ENCODE peak calls at places on chromosome 19, in six cellular contexts. One of them, this sample, is unnamed.

GRCh38 chr19:33259532-33259931 is 33.9 kb upstream of the SLC7A10 start:
- DNase-seq in mammary epithelial cell: no peak
- DNase-seq in choroid plexus epithelial cell: no peak
- DNase-seq in CD4-positive, alpha-beta T cell: no peak
- DNase-seq in AG09309: no peak
- DNase-seq in PC-9: no peak
- DNase-seq in this sample: no peak

GRCh38 chr19:3057275-3057714 is 5.0 kb downstream of the TLE5 start:
- DNase-seq in CD4-positive, alpha-beta T cell: no peak
- DNase-seq in choroid plexus epithelial cell: peak
- DNase-seq in mammary epithelial cell: peak
- DNase-seq in AG09309: no peak
- DNase-seq in PC-9: peak
- DNase-seq in this sample: peak

GRCh38 chr19:10763828-10764339 is 46.0 kb downstream of the DNM2 start:
- DNase-seq in CD4-positive, alpha-beta T cell: no peak
- DNase-seq in AG09309: no peak
- DNase-seq in choroid plexus epithelial cell: no peak
- DNase-seq in PC-9: no peak
- DNase-seq in mammary epithelial cell: no peak
- DNase-seq in this sample: no peak

GRCh38 chr19:52658595-52658994 is 20.4 kb upstream of the ZNF83 start:
- DNase-seq in CD4-positive, alpha-beta T cell: no peak
- DNase-seq in PC-9: no peak
- DNase-seq in AG09309: no peak
- DNase-seq in mammary epithelial cell: no peak
- DNase-seq in choroid plexus epithelial cell: no peak
- DNase-seq in this sample: no peak

GRCh38 chr19:44720945-44721344 is 22.0 kb downstream of the CEACAM16 start:
- DNase-seq in mammary epithelial cell: no peak
- DNase-seq in PC-9: no peak
- DNase-seq in AG09309: no peak
- DNase-seq in CD4-positive, alpha-beta T cell: no peak
- DNase-seq in choroid plexus epithelial cell: peak
- DNase-seq in this sample: peak

GRCh38 chr19:57068921-57069697 is 50.7 kb upstream of the USP29 start:
- DNase-seq in PC-9: peak
- DNase-seq in AG09309: no peak
- DNase-seq in choroid plexus epithelial cell: no peak
- DNase-seq in CD4-positive, alpha-beta T cell: no peak
- DNase-seq in mammary epithelial cell: no peak
- DNase-seq in this sample: no peak

GRCh38 chr19:34808566-34808965 is 35.6 kb upstream of the ZNF599 start:
- DNase-seq in choroid plexus epithelial cell: peak
- DNase-seq in mammary epithelial cell: peak
- DNase-seq in PC-9: no peak
- DNase-seq in CD4-positive, alpha-beta T cell: no peak
- DNase-seq in AG09309: peak
- DNase-seq in this sample: peak

GRCh38 chr19:56405062-56405461 is 930 bp downstream of the ZNF583 start:
- DNase-seq in PC-9: no peak
- DNase-seq in choroid plexus epithelial cell: no peak
- DNase-seq in mammary epithelial cell: no peak
- DNase-seq in AG09309: no peak
- DNase-seq in CD4-positive, alpha-beta T cell: no peak
- DNase-seq in this sample: no peak

GRCh38 chr19:31408460-31409124 is 59.4 kb upstream of the TSHZ3 start:
- DNase-seq in PC-9: no peak
- DNase-seq in mammary epithelial cell: peak
- DNase-seq in CD4-positive, alpha-beta T cell: no peak
- DNase-seq in AG09309: peak
- DNase-seq in choroid plexus epithelial cell: peak
- DNase-seq in this sample: peak

GRCh38 chr19:10643166-10643967 is 10.8 kb upstream of the ILF3 start:
- DNase-seq in CD4-positive, alpha-beta T cell: no peak
- DNase-seq in AG09309: no peak
- DNase-seq in PC-9: no peak
- DNase-seq in mammary epithelial cell: no peak
- DNase-seq in choroid plexus epithelial cell: no peak
- DNase-seq in this sample: no peak

GRCh38 chr19:39372047-39372802 is 18.7 kb downstream of the PAF1 start:
- DNase-seq in AG09309: peak
- DNase-seq in PC-9: no peak
- DNase-seq in CD4-positive, alpha-beta T cell: no peak
- DNase-seq in mammary epithelial cell: peak
- DNase-seq in choroid plexus epithelial cell: peak
- DNase-seq in this sample: peak

GRCh38 chr19:5567360-5567970 is at the start of gene TINCR:
- DNase-seq in PC-9: no peak
- DNase-seq in choroid plexus epithelial cell: no peak
- DNase-seq in CD4-positive, alpha-beta T cell: no peak
- DNase-seq in AG09309: no peak
- DNase-seq in mammary epithelial cell: no peak
- DNase-seq in this sample: no peak

GRCh38 chr19:29860492-29860891 is 48.7 kb downstream of the CCNE1 start:
- DNase-seq in mammary epithelial cell: no peak
- DNase-seq in AG09309: no peak
- DNase-seq in choroid plexus epithelial cell: no peak
- DNase-seq in CD4-positive, alpha-beta T cell: no peak
- DNase-seq in PC-9: no peak
- DNase-seq in this sample: no peak

GRCh38 chr19:20271215-20271926 is 104.4 kb downstream of the ZNF486 start:
- DNase-seq in AG09309: no peak
- DNase-seq in choroid plexus epithelial cell: no peak
- DNase-seq in mammary epithelial cell: no peak
- DNase-seq in PC-9: no peak
- DNase-seq in CD4-positive, alpha-beta T cell: no peak
- DNase-seq in this sample: no peak

GRCh38 chr19:3210347-3211017 is 14.0 kb upstream of the CELF5 start:
- DNase-seq in choroid plexus epithelial cell: peak
- DNase-seq in PC-9: peak
- DNase-seq in mammary epithelial cell: peak
- DNase-seq in CD4-positive, alpha-beta T cell: peak
- DNase-seq in AG09309: no peak
- DNase-seq in this sample: no peak

GRCh38 chr19:18479964-18480723 is 41.7 kb downstream of the ELL start:
- DNase-seq in PC-9: no peak
- DNase-seq in CD4-positive, alpha-beta T cell: no peak
- DNase-seq in AG09309: peak
- DNase-seq in mammary epithelial cell: no peak
- DNase-seq in choroid plexus epithelial cell: peak
- DNase-seq in this sample: peak

GRCh38 chr19:3184847-3185481 is 766 bp upstream of the NCLN start:
- DNase-seq in CD4-positive, alpha-beta T cell: peak
- DNase-seq in mammary epithelial cell: no peak
- DNase-seq in AG09309: peak
- DNase-seq in PC-9: no peak
- DNase-seq in choroid plexus epithelial cell: peak
- DNase-seq in this sample: no peak

GRCh38 chr19:3068071-3068470 is 5.8 kb upstream of the TLE5 start:
- DNase-seq in PC-9: no peak
- DNase-seq in CD4-positive, alpha-beta T cell: no peak
- DNase-seq in AG09309: no peak
- DNase-seq in mammary epithelial cell: no peak
- DNase-seq in choroid plexus epithelial cell: no peak
- DNase-seq in this sample: no peak

GRCh38 chr19:45311640-45312039 is 11.0 kb downstream of the CKM start:
- DNase-seq in AG09309: no peak
- DNase-seq in PC-9: no peak
- DNase-seq in mammary epithelial cell: no peak
- DNase-seq in CD4-positive, alpha-beta T cell: no peak
- DNase-seq in choroid plexus epithelial cell: no peak
- DNase-seq in this sample: no peak

GRCh38 chr19:39156230-39156890 is 30.8 kb downstream of the PAK4 start:
- DNase-seq in PC-9: peak
- DNase-seq in CD4-positive, alpha-beta T cell: no peak
- DNase-seq in mammary epithelial cell: peak
- DNase-seq in AG09309: no peak
- DNase-seq in choroid plexus epithelial cell: peak
- DNase-seq in this sample: peak

GRCh38 chr19:11737964-11738745 is 591 bp downstream of the ZNF823 start:
- DNase-seq in AG09309: no peak
- DNase-seq in mammary epithelial cell: peak
- DNase-seq in PC-9: peak
- DNase-seq in CD4-positive, alpha-beta T cell: peak
- DNase-seq in choroid plexus epithelial cell: peak
- DNase-seq in this sample: no peak

GRCh38 chr19:36136975-36137686 is 2.7 kb upstream of the CAPNS1 start:
- DNase-seq in mammary epithelial cell: peak
- DNase-seq in choroid plexus epithelial cell: peak
- DNase-seq in PC-9: peak
- DNase-seq in CD4-positive, alpha-beta T cell: no peak
- DNase-seq in AG09309: no peak
- DNase-seq in this sample: peak

GRCh38 chr19:10010247-10010691 is at the start of gene COL5A3:
- DNase-seq in AG09309: no peak
- DNase-seq in choroid plexus epithelial cell: peak
- DNase-seq in mammary epithelial cell: peak
- DNase-seq in CD4-positive, alpha-beta T cell: no peak
- DNase-seq in PC-9: no peak
- DNase-seq in this sample: no peak

GRCh38 chr19:28633223-28634030 is 579.5 kb downstream of the UQCRFS1 start:
- DNase-seq in choroid plexus epithelial cell: peak
- DNase-seq in mammary epithelial cell: peak
- DNase-seq in PC-9: peak
- DNase-seq in AG09309: peak
- DNase-seq in CD4-positive, alpha-beta T cell: peak
- DNase-seq in this sample: peak

GRCh38 chr19:8224394-8225145 is 15.4 kb downstream of the CERS4 start:
- DNase-seq in PC-9: no peak
- DNase-seq in mammary epithelial cell: peak
- DNase-seq in choroid plexus epithelial cell: no peak
- DNase-seq in AG09309: no peak
- DNase-seq in CD4-positive, alpha-beta T cell: no peak
- DNase-seq in this sample: no peak

GRCh38 chr19:35123573-35123972 is 8.0 kb downstream of the FXYD3 start:
- DNase-seq in AG09309: no peak
- DNase-seq in CD4-positive, alpha-beta T cell: no peak
- DNase-seq in PC-9: peak
- DNase-seq in choroid plexus epithelial cell: no peak
- DNase-seq in mammary epithelial cell: peak
- DNase-seq in this sample: no peak

GRCh38 chr19:44025217-44025936 is at the start of gene ZNF222:
- DNase-seq in choroid plexus epithelial cell: peak
- DNase-seq in CD4-positive, alpha-beta T cell: peak
- DNase-seq in PC-9: peak
- DNase-seq in AG09309: peak
- DNase-seq in mammary epithelial cell: peak
- DNase-seq in this sample: peak

GRCh38 chr19:44512326-44513298 is 12.3 kb upstream of the ZNF180 start:
- DNase-seq in choroid plexus epithelial cell: peak
- DNase-seq in PC-9: peak
- DNase-seq in mammary epithelial cell: peak
- DNase-seq in AG09309: peak
- DNase-seq in CD4-positive, alpha-beta T cell: no peak
- DNase-seq in this sample: peak

GRCh38 chr19:28864577-28865042 is 348.3 kb downstream of the UQCRFS1 start:
- DNase-seq in choroid plexus epithelial cell: peak
- DNase-seq in CD4-positive, alpha-beta T cell: no peak
- DNase-seq in AG09309: peak
- DNase-seq in PC-9: no peak
- DNase-seq in mammary epithelial cell: no peak
- DNase-seq in this sample: no peak

GRCh38 chr19:10543420-10544241 is at the start of gene ATG4D:
- DNase-seq in mammary epithelial cell: peak
- DNase-seq in CD4-positive, alpha-beta T cell: peak
- DNase-seq in choroid plexus epithelial cell: peak
- DNase-seq in AG09309: no peak
- DNase-seq in PC-9: peak
- DNase-seq in this sample: no peak

GRCh38 chr19:42096255-42096837 is 20.4 kb downstream of the ZNF574 start:
- DNase-seq in mammary epithelial cell: no peak
- DNase-seq in CD4-positive, alpha-beta T cell: no peak
- DNase-seq in PC-9: no peak
- DNase-seq in AG09309: no peak
- DNase-seq in choroid plexus epithelial cell: no peak
- DNase-seq in this sample: no peak
- TF ChIP-seq CTCF in mammary epithelial cell: no peak
- TF ChIP-seq CTCF in CD4-positive, alpha-beta T cell: no peak
- TF ChIP-seq CTCF in PC-9: no peak
- TF ChIP-seq CTCF in AG09309: no peak
- TF ChIP-seq CTCF in choroid plexus epithelial cell: no peak
- TF ChIP-seq CTCF in this sample: no peak

DNA sequence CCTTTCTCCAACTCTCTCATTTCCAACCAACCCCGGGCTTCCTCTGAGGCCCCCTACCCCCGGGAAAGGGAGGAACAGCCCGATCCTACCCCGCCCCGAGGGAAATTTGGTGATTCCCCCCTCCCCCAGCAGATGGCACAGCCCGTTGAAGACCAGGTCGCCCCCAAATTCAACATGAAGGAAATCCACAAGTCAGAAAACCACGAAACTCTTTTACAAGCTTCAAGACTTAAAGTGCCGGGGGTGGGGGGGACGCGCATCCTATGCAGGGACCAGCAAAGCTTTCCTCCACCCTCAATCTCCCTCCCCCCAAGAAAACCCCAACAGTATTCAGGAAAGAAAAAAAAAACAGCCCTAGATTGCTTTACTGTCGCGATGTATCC is 1.8 kb downstream of the TCF3 start:
- DNase-seq in AG09309: no peak
- DNase-seq in mammary epithelial cell: no peak
- DNase-seq in PC-9: no peak
- DNase-seq in CD4-positive, alpha-beta T cell: peak
- DNase-seq in choroid plexus epithelial cell: peak
- DNase-seq in this sample: no peak
- TF ChIP-seq CTCF in AG09309: no peak
- TF ChIP-seq CTCF in mammary epithelial cell: no peak
- TF ChIP-seq CTCF in PC-9: no peak
- TF ChIP-seq CTCF in CD4-positive, alpha-beta T cell: no peak
- TF ChIP-seq CTCF in choroid plexus epithelial cell: peak
- TF ChIP-seq CTCF in this sample: no peak

DNA sequence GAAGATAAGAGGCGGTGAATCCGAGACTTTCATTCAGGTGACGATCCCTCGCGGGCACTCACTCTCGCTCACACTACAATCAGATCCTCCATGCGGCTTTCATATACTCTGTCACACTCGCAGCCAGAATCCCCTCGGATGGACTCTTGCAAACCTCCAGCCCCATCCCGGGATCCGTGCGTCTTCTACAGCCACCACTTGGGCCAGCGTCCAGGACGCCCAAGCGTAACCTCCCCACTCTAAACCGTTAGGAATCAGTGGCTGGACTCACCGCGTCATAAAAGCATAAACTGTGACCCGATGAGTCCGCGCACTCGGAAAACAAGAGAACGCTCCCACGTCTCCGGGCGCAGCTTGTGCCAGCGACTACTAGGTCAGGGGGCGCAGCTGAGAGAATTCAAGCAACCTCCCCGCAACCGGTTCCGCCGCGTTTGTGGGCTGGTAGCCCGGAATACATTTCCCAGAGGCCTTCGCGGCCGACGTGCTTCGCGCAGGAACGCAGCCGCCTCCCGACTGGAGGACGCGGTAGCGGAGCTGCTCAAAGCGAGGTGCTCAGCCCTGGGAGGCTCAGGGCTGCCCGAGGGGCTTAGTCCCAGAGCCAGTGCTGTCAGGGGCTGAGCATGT is 27.6 kb downstream of the ZNF607 start:
- DNase-seq in CD4-positive, alpha-beta T cell: peak
- DNase-seq in choroid plexus epithelial cell: peak
- DNase-seq in PC-9: peak
- DNase-seq in mammary epithelial cell: peak
- DNase-seq in AG09309: peak
- DNase-seq in this sample: peak
- TF ChIP-seq CTCF in CD4-positive, alpha-beta T cell: no peak
- TF ChIP-seq CTCF in choroid plexus epithelial cell: no peak
- TF ChIP-seq CTCF in PC-9: no peak
- TF ChIP-seq CTCF in mammary epithelial cell: no peak
- TF ChIP-seq CTCF in AG09309: no peak
- TF ChIP-seq CTCF in this sample: no peak

GRCh38 chr19:47608074-47608907 is 643 bp upstream of the BICRA start:
- DNase-seq in choroid plexus epithelial cell: peak
- DNase-seq in CD4-positive, alpha-beta T cell: peak
- DNase-seq in AG09309: peak
- DNase-seq in PC-9: peak
- DNase-seq in mammary epithelial cell: peak
- DNase-seq in this sample: peak
- TF ChIP-seq CTCF in choroid plexus epithelial cell: peak
- TF ChIP-seq CTCF in CD4-positive, alpha-beta T cell: no peak
- TF ChIP-seq CTCF in AG09309: peak
- TF ChIP-seq CTCF in PC-9: peak
- TF ChIP-seq CTCF in mammary epithelial cell: no peak
- TF ChIP-seq CTCF in this sample: no peak